ENCODE peak calls at places on chromosomes 12 and 14, in six cellular contexts. P is esophagus squamous epithelium, W is HepG2, Q is transverse colon, O is mucosa of descending colon, G is endodermal cell. T is an unnamed sample. For H3K4me1, the result is how much of the 10 kb centered on the place peaks cover.

GRCh38 chr14:22977684-22978486 is 4.5 kb downstream of the AJUBA start:
- DNase-seq in P (no peak), W (peak), Q (peak), O (peak), G (peak), T (peak)

GRCh38 chr14:78947681-78948080 is 777.5 kb downstream of the NRXN3 start:
- DNase-seq in P (no peak), W (no peak), Q (no peak), O (no peak), G (no peak), T (no peak)

GRCh38 chr12:127238061-127238460 is 1028.9 kb upstream of the TMEM132C start:
- DNase-seq in P (no peak), W (no peak), Q (no peak), O (no peak), G (no peak), T (no peak)

GRCh38 chr12:89559753-89560152 is 33.9 kb upstream of the POC1B start:
- DNase-seq in P (no peak), W (peak), Q (no peak), O (no peak), G (no peak), T (no peak)

GRCh38 chr12:66269757-66270383 is 32.4 kb upstream of the HELB start:
- DNase-seq in P (no peak), W (peak), Q (no peak), O (peak), G (peak), T (peak)

GRCh38 chr14:20468773-20469241 is 399 bp upstream of the PNP start:
- DNase-seq in P (no peak), W (no peak), Q (no peak), O (no peak), G (no peak), T (no peak)

GRCh38 chr14:53399057-53399456 is 245.9 kb upstream of the DDHD1 start:
- DNase-seq in P (no peak), W (no peak), Q (no peak), O (no peak), G (peak), T (no peak)

GRCh38 chr12:4012977-4013968 is 140.1 kb upstream of the PARP11 start:
- DNase-seq in P (no peak), W (no peak), Q (no peak), O (no peak), G (peak), T (peak)

GRCh38 chr12:95998611-95999300 is 2.6 kb upstream of the HAL start:
- DNase-seq in P (no peak), W (peak), Q (peak), O (peak), G (peak), T (peak)

GRCh38 chr12:14394317-14395058 is 29.0 kb downstream of the ATF7IP start:
- DNase-seq in P (no peak), W (peak), Q (no peak), O (peak), G (no peak), T (peak)

GRCh38 chr14:91867316-91867988 is at the start of gene TC2N:
- DNase-seq in P (no peak), W (no peak), Q (no peak), O (no peak), G (no peak), T (peak)

GRCh38 chr14:106442857-106443256 is 916.5 kb downstream of the TMEM121 start:
- DNase-seq in P (no peak), W (no peak), Q (no peak), O (no peak), G (no peak), T (no peak)

GRCh38 chr12:124520258-124520657 is 47.2 kb downstream of the NCOR2 start:
- DNase-seq in P (no peak), W (peak), Q (peak), O (peak), G (no peak), T (no peak)

GRCh38 chr14:102775855-102776760 is 1.1 kb upstream of the TRAF3 start:
- DNase-seq in P (no peak), W (peak), Q (peak), O (peak), G (peak), T (peak)

GRCh38 chr14:30035361-30035760 is 107.7 kb upstream of the PRKD1 start:
- DNase-seq in P (no peak), W (no peak), Q (no peak), O (no peak), G (no peak), T (no peak)

GRCh38 chr14:72613975-72614319 is 280.0 kb downstream of the DPF3 start:
- DNase-seq in P (no peak), W (no peak), Q (no peak), O (no peak), G (peak), T (no peak)

GRCh38 chr12:6226701-6227096 is 26.5 kb downstream of the CD9 start:
- DNase-seq in P (no peak), W (no peak), Q (peak), O (peak), G (no peak), T (no peak)

GRCh38 chr12:53004178-53004577 is 2.1 kb upstream of the EIF4B start:
- DNase-seq in P (no peak), W (no peak), Q (no peak), O (no peak), G (peak), T (no peak)

GRCh38 chr12:92140919-92141536 is 4.6 kb downstream of the BTG1 start:
- DNase-seq in P (no peak), W (no peak), Q (no peak), O (no peak), G (no peak), T (peak)

DNA sequence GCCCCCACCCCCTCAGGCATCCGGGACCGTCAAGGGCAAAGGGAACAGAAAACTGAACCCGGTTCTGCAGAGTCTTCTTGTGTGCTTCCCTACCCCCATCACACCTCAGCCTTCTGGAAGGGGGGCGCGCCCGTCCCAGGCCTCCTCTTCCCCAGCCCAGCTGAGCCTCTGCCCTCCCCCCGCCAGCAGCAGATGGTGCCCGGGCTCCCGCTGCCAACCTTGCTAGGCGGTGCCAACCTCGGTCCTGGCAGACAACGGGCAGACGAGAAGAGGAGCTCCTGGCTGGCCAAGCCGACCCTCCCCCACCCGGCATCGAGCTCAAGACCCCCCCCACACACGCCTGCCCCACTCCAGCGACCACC is 8.7 kb downstream of the STAC3 start:
- DNase-seq in P (no peak), W (no peak), Q (peak), O (no peak), G (no peak), T (no peak)
- H3K4me1 ChIP-seq in P (half or more), W (half or more), Q (half or more), O (half or more), G (under half), T (under half)

GRCh38 chr14:104931771-104932675 is 7.3 kb downstream of the PLD4 start:
- DNase-seq in P (no peak), W (no peak), Q (no peak), O (no peak), G (peak), T (no peak)
- H3K4me3 ChIP-seq in P (peak), W (no peak), Q (no peak), O (no peak), G (no peak), T (no peak)

GRCh38 chr12:1530592-1531159 is 63.7 kb downstream of the FBXL14 start:
- DNase-seq in P (no peak), W (no peak), Q (no peak), O (no peak), G (peak), T (no peak)
- H3K4me1 ChIP-seq in P (under half), W (under half), Q (under half), O (under half), G (under half), T (under half)

GRCh38 chr14:51872396-51872795 is 12.0 kb downstream of the GNG2 start:
- DNase-seq in P (no peak), W (no peak), Q (no peak), O (no peak), G (no peak), T (no peak)

GRCh38 chr14:51871846-51872245 is 11.4 kb downstream of the GNG2 start:
- DNase-seq in P (no peak), W (no peak), Q (no peak), O (no peak), G (no peak), T (no peak)

GRCh38 chr14:51868405-51868804 is 8.0 kb downstream of the GNG2 start:
- DNase-seq in P (no peak), W (no peak), Q (no peak), O (no peak), G (no peak), T (no peak)

GRCh38 chr14:51869426-51870113 is 9.2 kb downstream of the GNG2 start:
- DNase-seq in P (no peak), W (no peak), Q (no peak), O (no peak), G (no peak), T (no peak)

GRCh38 chr14:51870620-51871019 is 10.2 kb downstream of the GNG2 start:
- DNase-seq in P (no peak), W (no peak), Q (no peak), O (no peak), G (no peak), T (no peak)
- H3K4me3 ChIP-seq in P (no peak), W (no peak), Q (no peak), O (no peak), G (no peak), T (no peak)

GRCh38 chr12:47409310-47409709 is 296.5 kb downstream of the RPAP3 start:
- DNase-seq in P (no peak), W (no peak), Q (no peak), O (no peak), G (no peak), T (no peak)
- H3K4me1 ChIP-seq in P (under half), W (under half), Q (under half), O (under half), G (under half), T (under half)

GRCh38 chr12:32755051-32755653 is 545 bp downstream of the YARS2 start:
- DNase-seq in P (peak), W (peak), Q (peak), O (peak), G (peak), T (peak)

GRCh38 chr12:32754101-32754500 is 1.6 kb downstream of the YARS2 start:
- DNase-seq in P (no peak), W (no peak), Q (no peak), O (no peak), G (no peak), T (peak)

GRCh38 chr12:32757159-32757556 is 1.5 kb upstream of the YARS2 start:
- DNase-seq in P (no peak), W (no peak), Q (no peak), O (no peak), G (no peak), T (no peak)

GRCh38 chr12:32755654-32756475 is at the start of gene YARS2:
- DNase-seq in P (peak), W (peak), Q (peak), O (peak), G (peak), T (peak)

DNA sequence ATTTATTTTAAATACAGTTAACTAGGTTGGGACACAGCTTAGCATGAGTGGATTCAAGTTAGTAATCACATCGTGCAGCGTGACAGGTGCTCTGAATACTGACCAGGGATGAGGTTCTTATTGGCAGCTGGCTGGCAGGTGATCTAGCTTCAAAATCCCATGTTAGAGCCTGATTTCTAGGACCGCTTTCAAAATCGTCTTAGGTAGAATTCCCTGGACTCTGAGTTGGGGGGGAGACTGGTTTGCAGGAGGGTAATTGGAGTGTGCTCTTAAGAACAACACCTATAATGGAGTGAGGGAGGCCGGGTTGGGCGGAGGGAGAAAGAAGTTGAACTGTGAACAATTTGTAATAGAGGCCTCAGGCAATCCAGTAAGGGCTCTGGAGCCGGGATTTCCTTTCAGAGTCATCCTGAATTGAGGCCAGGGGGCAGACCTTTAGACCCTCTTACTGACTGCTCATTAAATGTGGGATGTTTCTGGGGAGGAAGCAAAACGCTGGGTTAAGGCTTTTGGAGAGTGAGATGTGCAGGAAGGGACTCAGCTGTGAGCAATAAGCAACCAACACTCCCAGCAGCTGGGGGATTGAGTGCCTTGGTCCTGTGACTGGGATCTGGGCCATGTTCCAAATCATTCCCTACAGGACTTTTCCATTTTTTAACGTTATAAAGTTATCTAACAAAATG is 920 bp upstream of the YARS2 start:
- DNase-seq in P (no peak), W (no peak), Q (no peak), O (peak), G (peak), T (no peak)
- H3K4me3 ChIP-seq in P (peak), W (peak), Q (peak), O (no peak), G (peak), T (no peak)

GRCh38 chr14:68902357-68902756 is 76.7 kb downstream of the ACTN1 start:
- DNase-seq in P (no peak), W (no peak), Q (no peak), O (no peak), G (no peak), T (no peak)
- H3K4me1 ChIP-seq in P (under half), W (under half), Q (under half), O (under half), G (under half), T (under half)

GRCh38 chr14:99737956-99738667 is 54.0 kb downstream of the CYP46A1 start:
- DNase-seq in P (no peak), W (no peak), Q (no peak), O (no peak), G (no peak), T (no peak)
- H3K4me3 ChIP-seq in P (peak), W (no peak), Q (peak), O (no peak), G (no peak), T (peak)

GRCh38 chr14:33467967-33468366 is 482.9 kb downstream of the EGLN3 start:
- DNase-seq in P (no peak), W (no peak), Q (no peak), O (no peak), G (no peak), T (no peak)

GRCh38 chr14:33460119-33460518 is 490.8 kb downstream of the EGLN3 start:
- DNase-seq in P (no peak), W (no peak), Q (peak), O (peak), G (no peak), T (no peak)

GRCh38 chr14:33465952-33466700 is 484.7 kb downstream of the EGLN3 start:
- DNase-seq in P (no peak), W (no peak), Q (no peak), O (no peak), G (peak), T (no peak)

GRCh38 chr14:33464563-33464962 is 486.3 kb downstream of the EGLN3 start:
- DNase-seq in P (no peak), W (no peak), Q (no peak), O (no peak), G (no peak), T (no peak)

GRCh38 chr14:33463731-33464130 is 487.1 kb downstream of the EGLN3 start:
- DNase-seq in P (no peak), W (no peak), Q (no peak), O (no peak), G (no peak), T (no peak)
- H3K4me1 ChIP-seq in P (under half), W (under half), Q (under half), O (under half), G (under half), T (under half)

GRCh38 chr14:100192250-100192671 is 32.8 kb upstream of the DEGS2 start:
- DNase-seq in P (no peak), W (no peak), Q (peak), O (peak), G (peak), T (no peak)
- H3K4me3 ChIP-seq in P (peak), W (peak), Q (peak), O (no peak), G (no peak), T (peak)

T was measured in small intestine.